ENCODE peak calls at places on chromosomes 5 and 9, in four cellular contexts. V is HuH-7.5, X is transverse colon, H is HT-29. B is an unnamed sample.

GRCh38 chr5:138469540-138470321 is 4.5 kb downstream of the EGR1 start:
- DNase-seq in V (no peak), X (peak; percentile 65), H (peak; percentile 90), B (no peak)

GRCh38 chr5:141050622-141051525 is at the start of gene PCDHB1:
- DNase-seq in V (no peak), X (no peak), H (no peak), B (no peak)

GRCh38 chr9:114583776-114584175 is 3.8 kb upstream of the ATP6V1G1 start:
- DNase-seq in V (no peak), X (no peak), H (no peak), B (no peak)

GRCh38 chr9:8718121-8718725 is 918.6 kb upstream of the DMAC1 start:
- DNase-seq in V (no peak), X (no peak), H (no peak), B (no peak)

GRCh38 chr5:6633469-6634326 is 458 bp downstream of the SRD5A1 start:
- DNase-seq in V (no peak), X (no peak), H (peak; percentile 67), B (no peak)

GRCh38 chr9:98097836-98098235 is 21.2 kb downstream of the TRIM14 start:
- DNase-seq in V (no peak), X (peak; percentile 6), H (no peak), B (no peak)

GRCh38 chr5:9498541-9499497 is 47.1 kb downstream of the SEMA5A start:
- DNase-seq in V (no peak), X (no peak), H (peak; percentile 68), B (peak; percentile 7)

GRCh38 chr9:121369595-121370265 is at the start of gene STOM:
- DNase-seq in V (no peak), X (peak; percentile 81), H (no peak), B (peak; percentile 27)

GRCh38 chr9:90815183-90815943 is 13.7 kb downstream of the SYK start:
- DNase-seq in V (no peak), X (peak; percentile 42), H (peak; percentile 32), B (no peak)

GRCh38 chr5:2517451-2517850 is 234.0 kb downstream of the IRX2 start:
- DNase-seq in V (no peak), X (no peak), H (no peak), B (no peak)

GRCh38 chr9:96655198-96655851 is at the start of gene PRXL2C:
- DNase-seq in V (peak; percentile 55), X (peak; percentile 90), H (peak; percentile 56), B (peak; percentile 29)

GRCh38 chr9:107794259-107794658 is 304.7 kb upstream of the KLF4 start:
- DNase-seq in V (no peak), X (peak; percentile 54), H (peak; percentile 46), B (no peak)

GRCh38 chr9:4297151-4297794 is 2.6 kb downstream of the GLIS3 start:
- DNase-seq in V (peak; percentile 53), X (peak; percentile 80), H (peak; percentile 93), B (peak; percentile 57)